ENCODE peak calls at places on chromosome 17, in nine cellular contexts. M is testis, D is ovary, F is GM12891, O is adrenal gland, T is HCT116, C is right lobe of liver, G is breast epithelium, P is A549. A is an unnamed sample.

GRCh38 chr17:17018612-17019429 is 23.4 kb upstream of the MPRIP start:
- DNase-seq in D (no peak), C (no peak), F (no peak), G (peak; percentile 79), T (no peak), O (no peak), M (no peak), P (no peak), A (no peak)

GRCh38 chr17:67194134-67194533 is 50.9 kb downstream of the HELZ start:
- DNase-seq in M (no peak), G (no peak), O (no peak), D (no peak), P (peak; percentile 70), T (no peak), F (no peak), C (no peak), A (no peak)

GRCh38 chr17:63476494-63476856 is 386 bp upstream of the ACE start:
- DNase-seq in G (no peak), M (no peak), O (peak; percentile 34), D (peak; percentile 41), F (no peak), T (no peak), C (no peak), P (no peak), A (no peak)

GRCh38 chr17:20706752-20707372 is 127.3 kb downstream of the CDRT15L2 start:
- DNase-seq in C (no peak), D (no peak), F (no peak), O (no peak), T (no peak), G (no peak), P (no peak), M (no peak), A (no peak)

GRCh38 chr17:55249861-55250260 is 14.9 kb upstream of the HLF start:
- DNase-seq in M (no peak), P (no peak), C (no peak), O (no peak), D (no peak), T (no peak), F (no peak), G (no peak), A (no peak)

GRCh38 chr17:40419559-40420331 is 2.0 kb upstream of the TOP2A start:
- DNase-seq in T (no peak), G (no peak), M (no peak), F (no peak), P (no peak), C (no peak), O (no peak), D (no peak), A (no peak)

GRCh38 chr17:28347261-28347891 is 10.0 kb downstream of the POLDIP2 start:
- DNase-seq in D (peak; percentile 46), G (no peak), C (no peak), T (no peak), O (peak; percentile 65), F (no peak), P (no peak), M (peak; percentile 44), A (no peak)

GRCh38 chr17:18226284-18226945 is 980 bp downstream of the LLGL1 start:
- DNase-seq in F (no peak), M (no peak), D (peak; percentile 47), P (no peak), O (no peak), T (no peak), G (no peak), C (no peak), A (no peak)

GRCh38 chr17:5584971-5585794 is 874 bp upstream of the NLRP1 start:
- DNase-seq in F (no peak), M (no peak), P (no peak), O (no peak), G (no peak), C (no peak), T (no peak), D (no peak), A (no peak)

GRCh38 chr17:32863559-32863958 is 13.4 kb downstream of the MYO1D start:
- DNase-seq in P (no peak), C (no peak), O (no peak), F (no peak), T (no peak), G (no peak), D (no peak), M (no peak), A (no peak)

GRCh38 chr17:45287526-45288264 is 25.8 kb upstream of the SPATA32 start:
- DNase-seq in G (no peak), D (no peak), M (no peak), F (no peak), T (no peak), O (no peak), P (no peak), C (no peak), A (peak; percentile 79)

GRCh38 chr17:17840751-17841591 is 4.2 kb upstream of the SREBF1 start:
- DNase-seq in T (no peak), C (no peak), G (no peak), D (no peak), F (no peak), O (no peak), P (no peak), M (no peak), A (peak; percentile 63)

GRCh38 chr17:70297397-70297796 is 128.1 kb downstream of the KCNJ2 start:
- DNase-seq in M (no peak), T (no peak), P (no peak), C (no peak), G (no peak), O (no peak), F (no peak), D (no peak), A (no peak)

GRCh38 chr17:72922223-72922622 is 170.3 kb downstream of the SLC39A11 start:
- DNase-seq in D (no peak), F (no peak), P (no peak), G (no peak), M (no peak), T (no peak), C (no peak), O (no peak), A (no peak)

GRCh38 chr17:62870581-62870964 is 62.5 kb upstream of the MARCHF10 start:
- DNase-seq in P (no peak), C (no peak), M (no peak), T (no peak), O (no peak), G (no peak), F (no peak), D (no peak), A (no peak)

GRCh38 chr17:48064638-48065037 is 16.5 kb downstream of the NFE2L1 start:
- DNase-seq in P (no peak), D (no peak), C (no peak), O (no peak), G (no peak), F (no peak), T (no peak), M (no peak), A (no peak)

GRCh38 chr17:17683710-17684365 is 2.6 kb downstream of the RAI1 start:
- DNase-seq in P (no peak), C (no peak), T (no peak), D (no peak), M (no peak), F (no peak), O (no peak), G (no peak), A (no peak)

GRCh38 chr17:28865946-28866752 is 11.3 kb downstream of the ERAL1 start:
- DNase-seq in C (no peak), D (no peak), O (no peak), P (no peak), M (no peak), T (no peak), F (no peak), G (no peak), A (peak; percentile 82)

GRCh38 chr17:73657473-73658116 is 13.3 kb upstream of the SDK2 start:
- DNase-seq in T (peak; percentile 57), M (peak; percentile 65), P (peak; percentile 72), D (no peak), C (peak; percentile 69), F (no peak), O (peak; percentile 69), G (no peak), A (no peak)

DNA sequence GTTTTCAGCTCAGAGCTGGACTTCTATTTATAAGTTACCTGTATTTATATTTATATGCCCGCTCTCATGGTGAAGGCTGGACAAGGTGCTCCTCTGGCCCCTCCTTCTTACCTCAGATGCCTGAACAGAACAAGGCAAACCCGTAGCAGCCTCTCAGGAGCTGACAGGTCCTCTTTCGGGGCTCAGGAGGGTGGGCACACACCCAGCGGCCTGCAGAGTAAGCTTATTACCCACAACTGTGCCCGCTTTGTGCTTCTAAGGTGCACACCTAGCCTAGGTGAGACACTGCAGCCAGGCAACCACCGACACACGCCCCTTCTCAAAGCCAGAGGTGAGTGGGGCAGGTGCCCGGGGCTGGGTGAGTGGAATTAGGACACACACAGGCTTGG is 5.3 kb downstream of the NKIRAS2 start:
- DNase-seq in D (no peak), C (no peak), M (no peak), O (no peak), F (no peak), G (no peak), T (no peak), P (no peak), A (no peak)
- TF ChIP-seq POLR2A in D (no peak), C (no peak), M (no peak), O (no peak), F (no peak), G (no peak), T (no peak), P (no peak), A (no peak)

DNA sequence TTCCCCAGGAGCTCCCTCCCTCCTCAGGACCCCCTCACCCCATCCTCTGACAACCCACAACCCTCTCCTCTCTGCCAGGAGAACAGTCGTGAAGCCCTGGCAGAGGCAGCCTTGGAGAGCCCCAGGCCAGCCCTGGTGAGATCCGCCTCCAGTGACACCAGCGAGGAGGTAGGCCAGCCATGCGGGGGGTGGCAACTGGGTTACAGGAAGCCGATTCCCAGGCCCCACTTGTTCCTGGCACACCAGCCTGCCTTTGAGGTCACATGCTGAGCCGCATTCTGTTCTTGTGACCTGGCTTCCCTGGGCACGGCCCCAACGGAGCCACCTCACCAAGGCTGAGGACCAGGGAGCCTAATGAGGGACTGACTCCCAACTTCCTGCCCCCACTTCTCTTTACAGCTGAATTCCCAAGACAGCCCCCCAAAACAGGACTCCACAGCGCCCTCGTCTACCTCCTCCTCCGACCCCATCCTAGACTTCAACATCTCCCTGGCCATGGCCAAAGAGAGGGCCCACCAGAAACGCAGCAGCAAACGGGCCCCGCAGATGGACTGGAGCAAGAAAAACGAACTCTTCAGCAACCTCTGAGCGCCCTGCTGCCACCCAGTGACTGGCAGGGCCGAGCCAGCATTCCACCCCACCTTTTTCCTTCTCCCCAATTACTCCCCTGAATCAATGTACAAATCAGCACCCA is 7.9 kb downstream of the NAT9 start:
- DNase-seq in O (peak; percentile 97), G (peak; percentile 82), C (peak; percentile 92), T (no peak), F (no peak), M (peak; percentile 71), P (no peak), D (no peak), A (no peak)
- TF ChIP-seq POLR2A in O (peak; percentile 55), G (no peak), C (peak; percentile 52), T (no peak), F (no peak), M (no peak), P (no peak), D (no peak), A (no peak)

GRCh38 chr17:41786227-41787020 is at the start of gene JUP:
- DNase-seq in G (peak; percentile 100), T (peak; percentile 99), C (peak; percentile 100), M (peak; percentile 98), O (peak; percentile 100), F (peak; percentile 98), D (peak; percentile 100), P (peak; percentile 100), A (peak; percentile 97)
- TF ChIP-seq POLR2A in G (peak; percentile 93), T (peak; percentile 45), C (peak; percentile 99), M (no peak), O (peak; percentile 94), F (no peak), D (peak; percentile 95), P (peak; percentile 85), A (peak; percentile 66)

GRCh38 chr17:82376042-82376730 is 4.6 kb downstream of the UTS2R start:
- DNase-seq in O (no peak), F (no peak), P (no peak), G (no peak), T (no peak), D (no peak), C (no peak), M (no peak), A (no peak)
- TF ChIP-seq POLR2A in O (no peak), F (no peak), P (no peak), G (no peak), T (no peak), D (no peak), C (no peak), M (no peak), A (no peak)

A was measured in erythroblast.